ENCODE peak calls at places on chromosomes 13 and 19, in four cellular contexts. R is T-helper 1 cell, O is T-helper 17 cell, P is left lung. M is an unnamed sample.

GRCh38 chr19:17109962-17110598 is 34.5 kb downstream of the MYO9B start:
- DNase-seq in O (no peak), R (no peak), P (peak; percentile 94), M (no peak)

GRCh38 chr13:23743717-23744116 is 145.5 kb downstream of the MIPEP start:
- DNase-seq in O (no peak), R (no peak), P (no peak), M (no peak)

GRCh38 chr13:50085063-50085462 is 69.8 kb downstream of the KCNRG start:
- DNase-seq in P (no peak), R (no peak), O (no peak), M (no peak)

GRCh38 chr13:112328936-112329335 is 47.2 kb upstream of the SPACA7 start:
- DNase-seq in R (no peak), P (no peak), O (no peak), M (no peak)

GRCh38 chr19:4429266-4430200 is 27.1 kb downstream of the CHAF1A start:
- DNase-seq in O (no peak), P (peak; percentile 45), R (no peak), M (no peak)

GRCh38 chr19:27774827-27775226 is 1438.1 kb downstream of the UQCRFS1 start:
- DNase-seq in R (no peak), O (no peak), P (no peak), M (no peak)

GRCh38 chr13:90618133-90618532 is 729.4 kb upstream of the MIR17HG start:
- DNase-seq in R (no peak), O (no peak), P (no peak), M (no peak)

GRCh38 chr13:41985788-41986508 is 25.0 kb upstream of the VWA8 start:
- DNase-seq in R (no peak), O (no peak), P (no peak), M (peak; percentile 28)

GRCh38 chr19:7867092-7867844 is 6.9 kb downstream of the PRR36 start:
- DNase-seq in O (no peak), R (no peak), P (no peak), M (no peak)

GRCh38 chr19:49590971-49591730 is at the start of gene PRR12:
- DNase-seq in O (peak; percentile 81), R (peak; percentile 74), P (peak; percentile 87), M (no peak)